ENCODE peak calls at places on chromosomes 13 and 19, in seven cellular contexts. D is GM23338, B is GM23248, L is hepatocyte, U is OCI-LY7, G is HCT116, K is PC-3. X is an unnamed sample.

GRCh38 chr13:110354209-110354627 is 47.1 kb downstream of the COL4A2 start:
- DNase-seq in D (no peak), B (no peak), L (no peak), U (no peak), G (no peak), K (peak; percentile 17), X (no peak)

GRCh38 chr19:44552324-44552723 is 22.8 kb upstream of the CEACAM20 start:
- DNase-seq in D (peak; percentile 87), B (peak; percentile 54), L (peak; percentile 28), U (peak; percentile 41), G (peak; percentile 63), K (peak; percentile 60), X (peak; percentile 27)

GRCh38 chr19:52190679-52191293 is 934 bp downstream of the PPP2R1A start:
- DNase-seq in D (peak; percentile 58), B (peak; percentile 61), L (no peak), U (peak; percentile 50), G (no peak), K (peak; percentile 30), X (peak; percentile 11)

GRCh38 chr19:342801-343421 is 1.7 kb downstream of the MIER2 start:
- DNase-seq in D (no peak), B (peak; percentile 94), L (no peak), U (no peak), G (peak; percentile 26), K (peak; percentile 82), X (no peak)

GRCh38 chr19:7922841-7923205 is 2.7 kb downstream of the SNAPC2 start:
- DNase-seq in D (no peak), B (no peak), L (no peak), U (no peak), G (no peak), K (no peak), X (no peak)

GRCh38 chr19:17555929-17556813 is 722 bp downstream of the COLGALT1 start:
- DNase-seq in D (peak; percentile 81), B (peak; percentile 78), L (peak; percentile 68), U (peak; percentile 67), G (no peak), K (peak; percentile 43), X (peak; percentile 43)

GRCh38 chr19:33193864-33194362 is at the start of gene LRP3:
- DNase-seq in D (peak; percentile 55), B (peak; percentile 54), L (peak; percentile 83), U (no peak), G (no peak), K (peak; percentile 12), X (no peak)

GRCh38 chr13:37752156-37752555 is 117.4 kb downstream of the TRPC4 start:
- DNase-seq in D (no peak), B (no peak), L (no peak), U (no peak), G (no peak), K (no peak), X (no peak)

GRCh38 chr19:11736696-11737095 is 2.0 kb downstream of the ZNF823 start:
- DNase-seq in D (peak; percentile 3), B (peak; percentile 81), L (peak; percentile 27), U (peak; percentile 23), G (no peak), K (peak; percentile 38), X (no peak)

GRCh38 chr19:45040059-45040767 is 1.4 kb downstream of the CLASRP start:
- DNase-seq in D (no peak), B (no peak), L (no peak), U (no peak), G (no peak), K (no peak), X (no peak)

GRCh38 chr13:49821216-49821820 is 28.8 kb upstream of the KPNA3 start:
- DNase-seq in D (peak; percentile 23), B (peak; percentile 32), L (no peak), U (no peak), G (no peak), K (no peak), X (no peak)

GRCh38 chr19:920051-920857 is 3.1 kb downstream of the KISS1R start:
- DNase-seq in D (peak; percentile 65), B (peak; percentile 55), L (peak; percentile 77), U (no peak), G (no peak), K (peak; percentile 38), X (peak; percentile 10)

GRCh38 chr13:101018720-101019119 is 344.1 kb upstream of the TMTC4 start:
- DNase-seq in D (no peak), B (peak; percentile 85), L (peak; percentile 16), U (no peak), G (no peak), K (peak; percentile 63), X (no peak)

GRCh38 chr19:34336781-34337271 is 28.2 kb upstream of the GPI start:
- DNase-seq in D (peak; percentile 76), B (peak; percentile 70), L (peak; percentile 63), U (peak; percentile 75), G (peak; percentile 8), K (peak; percentile 32), X (peak; percentile 45)

GRCh38 chr13:31328549-31329229 is 128.9 kb downstream of the B3GLCT start:
- DNase-seq in D (no peak), B (peak; percentile 39), L (no peak), U (no peak), G (no peak), K (peak; percentile 47), X (no peak)

GRCh38 chr13:42534785-42535184 is 39.2 kb upstream of the TNFSF11 start:
- DNase-seq in D (no peak), B (no peak), L (no peak), U (no peak), G (no peak), K (no peak), X (no peak)

GRCh38 chr19:23558541-23558940 is 128.5 kb downstream of the ZNF675 start:
- DNase-seq in D (no peak), B (no peak), L (no peak), U (no peak), G (no peak), K (peak; percentile 72), X (no peak)

GRCh38 chr13:83995930-83996329 is 113.7 kb upstream of the SLITRK1 start:
- DNase-seq in D (no peak), B (no peak), L (no peak), U (no peak), G (no peak), K (no peak), X (no peak)

GRCh38 chr19:39037194-39037593 is 4.8 kb upstream of the FBXO27 start:
- DNase-seq in D (no peak), B (no peak), L (no peak), U (no peak), G (no peak), K (no peak), X (no peak)

GRCh38 chr13:76307157-76307556 is 579.0 kb downstream of the KCTD12 start:
- DNase-seq in D (no peak), B (no peak), L (peak; percentile 58), U (no peak), G (no peak), K (no peak), X (no peak)

GRCh38 chr13:59447846-59448620 is 715.7 kb downstream of the DIAPH3 start:
- DNase-seq in D (peak; percentile 98), B (peak; percentile 13), L (no peak), U (no peak), G (no peak), K (no peak), X (no peak)

GRCh38 chr19:1039646-1040475 is at the start of gene ABCA7:
- DNase-seq in D (peak; percentile 99), B (peak; percentile 98), L (peak; percentile 98), U (peak; percentile 99), G (peak; percentile 96), K (peak; percentile 98), X (peak; percentile 100)

GRCh38 chr19:29711584-29712132 is 3.4 kb downstream of the C19orf12 start:
- DNase-seq in D (no peak), B (no peak), L (no peak), U (no peak), G (no peak), K (no peak), X (no peak)
- H3K9me2 ChIP-seq in D (no peaks in the 10 kb centered on the region), B (no peaks in the 10 kb centered on the region), L (no peaks in the 10 kb centered on the region), U (no peaks in the 10 kb centered on the region), G (no peaks in the 10 kb centered on the region), K (no peaks in the 10 kb centered on the region), X (no peaks in the 10 kb centered on the region)

GRCh38 chr13:40564342-40564997 is 102.0 kb downstream of the FOXO1 start:
- DNase-seq in D (no peak), B (no peak), L (no peak), U (peak; percentile 49), G (no peak), K (no peak), X (no peak)

GRCh38 chr13:40558656-40559055 is 107.8 kb downstream of the FOXO1 start:
- DNase-seq in D (no peak), B (no peak), L (no peak), U (no peak), G (no peak), K (no peak), X (no peak)

GRCh38 chr13:40563350-40564125 is 102.9 kb downstream of the FOXO1 start:
- DNase-seq in D (no peak), B (no peak), L (peak; percentile 39), U (no peak), G (no peak), K (no peak), X (no peak)

GRCh38 chr13:40562975-40563349 is 103.5 kb downstream of the FOXO1 start:
- DNase-seq in D (no peak), B (no peak), L (no peak), U (no peak), G (no peak), K (no peak), X (no peak)

GRCh38 chr13:40559915-40560314 is 106.5 kb downstream of the FOXO1 start:
- DNase-seq in D (no peak), B (no peak), L (no peak), U (no peak), G (no peak), K (no peak), X (no peak)
- H3K9me2 ChIP-seq in D (no peaks in the 10 kb centered on the region), B (no peaks in the 10 kb centered on the region), L (no peaks in the 10 kb centered on the region), U (no peaks in the 10 kb centered on the region), G (no peaks in the 10 kb centered on the region), K (no peaks in the 10 kb centered on the region), X (no peaks in the 10 kb centered on the region)

DNA sequence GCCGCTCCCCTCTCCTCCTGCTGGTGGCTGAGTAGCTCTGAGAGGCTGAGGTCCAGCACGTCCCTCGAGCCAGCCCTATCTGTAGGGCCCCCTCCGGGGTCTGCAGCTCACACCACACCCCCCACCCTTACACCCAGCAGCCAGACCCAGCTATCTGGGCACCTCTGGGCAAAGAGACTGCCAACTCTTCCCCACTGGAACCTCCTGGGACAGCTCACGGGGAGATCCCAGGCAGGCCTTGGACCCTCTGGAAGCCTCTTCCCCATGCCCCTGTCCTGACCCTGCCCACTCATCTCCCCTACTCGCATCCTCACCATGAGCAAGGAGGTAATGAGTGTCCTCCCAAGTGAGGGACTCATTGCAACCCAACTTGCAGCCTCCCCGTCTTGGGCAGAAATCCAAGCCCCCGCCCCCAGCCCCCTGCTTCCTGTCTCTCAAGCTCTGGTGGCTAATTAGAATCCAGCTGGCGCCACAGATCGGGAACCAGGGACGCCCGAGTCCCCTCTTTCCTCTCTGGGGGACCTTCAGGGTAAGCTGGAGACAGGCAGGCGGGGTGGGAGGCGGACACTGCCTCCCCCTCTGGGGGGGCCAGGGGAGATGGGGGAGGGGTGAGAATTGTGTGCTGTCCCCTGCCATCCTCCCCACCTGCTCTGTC is 22.1 kb downstream of the ADGRL1 start:
- DNase-seq in D (no peak), B (no peak), L (no peak), U (no peak), G (no peak), K (no peak), X (no peak)
- H3K9me2 ChIP-seq in D (no peaks in the 10 kb centered on the region), B (no peaks in the 10 kb centered on the region), L (no peaks in the 10 kb centered on the region), U (no peaks in the 10 kb centered on the region), G (no peaks in the 10 kb centered on the region), K (no peaks in the 10 kb centered on the region), X (no peaks in the 10 kb centered on the region)

DNA sequence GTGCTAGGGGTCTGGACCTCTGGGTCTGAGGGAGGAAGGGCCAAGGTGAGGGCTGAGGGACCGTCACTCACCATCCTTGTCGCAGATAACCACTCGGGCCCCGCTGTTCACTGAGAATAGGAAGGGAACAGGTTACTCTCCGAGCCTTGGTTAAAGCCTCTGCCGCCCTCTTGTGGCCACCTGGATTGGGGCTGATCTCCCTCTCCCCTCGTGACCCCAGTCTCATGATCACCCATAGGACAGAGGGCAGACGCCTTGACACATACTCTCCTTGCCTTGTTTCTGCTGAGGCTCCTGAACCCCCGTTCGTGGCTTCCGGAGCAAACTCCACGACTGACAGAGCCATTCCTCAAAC is 580 bp downstream of the HSD17B14 start:
- DNase-seq in D (peak; percentile 98), B (peak; percentile 90), L (peak; percentile 96), U (peak; percentile 94), G (peak; percentile 76), K (peak; percentile 87), X (peak; percentile 88)
- H3K9me2 ChIP-seq in D (no peaks in the 10 kb centered on the region), B (no peaks in the 10 kb centered on the region), L (no peaks in the 10 kb centered on the region), U (no peaks in the 10 kb centered on the region), G (no peaks in the 10 kb centered on the region), K (no peaks in the 10 kb centered on the region), X (no peaks in the 10 kb centered on the region)

X was measured in MM.1S.